ENCODE peak calls at places on chromosomes 11 and 22, in seven cellular contexts. B is activated CD4-positive, alpha-beta T cell treated with anti-CD3 and anti-CD28 coated beads, Interleukin-2, amount 50 U/mL, for 48 hours; L is suprapubic skin; A is M059J; X is GM12865; T is Daoy; P is GM10248. O is an unnamed sample.

GRCh38 chr11:118911113-118911879 is 14.4 kb downstream of the BCL9L start:
- DNase-seq in P (no peak), L (no peak), A (peak; percentile 81), X (no peak), T (peak; percentile 79), B (no peak), O (no peak)

GRCh38 chr11:6353367-6353987 is 33.2 kb upstream of the CAVIN3 start:
- DNase-seq in P (peak; percentile 67), T (peak; percentile 68), L (no peak), X (peak; percentile 74), A (peak; percentile 46), B (peak; percentile 68), O (no peak)

GRCh38 chr11:69641681-69642548 is 959 bp downstream of the CCND1 start:
- DNase-seq in A (no peak), L (peak; percentile 78), T (no peak), B (no peak), X (no peak), P (no peak), O (peak; percentile 71)

GRCh38 chr11:101523634-101524260 is 60.1 kb downstream of the TRPC6 start:
- DNase-seq in A (no peak), L (no peak), X (no peak), P (no peak), T (no peak), B (no peak), O (no peak)

GRCh38 chr22:46770151-46770641 is 7.7 kb downstream of the TBC1D22A start:
- DNase-seq in A (no peak), B (no peak), T (no peak), P (no peak), L (no peak), X (no peak), O (peak; percentile 67)

GRCh38 chr11:1177020-1177770 is 19.4 kb downstream of the MUC5AC start:
- DNase-seq in L (no peak), A (no peak), B (no peak), T (no peak), P (no peak), X (no peak), O (no peak)

GRCh38 chr11:132278801-132279574 is 908.6 kb downstream of the NTM start:
- DNase-seq in B (no peak), T (peak; percentile 39), X (peak; percentile 55), P (peak; percentile 32), L (no peak), A (peak; percentile 34), O (no peak)

GRCh38 chr22:25478111-25478510 is 86.4 kb upstream of the GRK3 start:
- DNase-seq in L (no peak), X (no peak), T (no peak), P (no peak), B (no peak), A (no peak), O (no peak)

GRCh38 chr11:82458147-82458546 is 275.5 kb downstream of the FAM181B start:
- DNase-seq in P (no peak), X (no peak), L (no peak), B (no peak), A (no peak), T (no peak), O (no peak)

GRCh38 chr22:27494821-27495220 is 306.7 kb downstream of the MN1 start:
- DNase-seq in X (no peak), L (no peak), B (no peak), T (no peak), A (no peak), P (no peak), O (no peak)

GRCh38 chr11:112343368-112344039 is 82.8 kb upstream of the PLET1 start:
- DNase-seq in B (no peak), X (no peak), A (no peak), P (no peak), L (no peak), T (no peak), O (no peak)

GRCh38 chr22:40463727-40464126 is 93.3 kb downstream of the SGSM3 start:
- DNase-seq in L (no peak), X (peak; percentile 57), P (peak; percentile 36), B (peak; percentile 36), A (no peak), T (no peak), O (no peak)

GRCh38 chr11:2934057-2934550 is 4.9 kb upstream of the PHLDA2 start:
- DNase-seq in A (no peak), X (no peak), P (no peak), T (no peak), L (no peak), B (no peak), O (no peak)

GRCh38 chr22:17734197-17734596 is 40.1 kb downstream of the BID start:
- DNase-seq in B (peak; percentile 45), X (peak; percentile 30), L (no peak), A (peak; percentile 43), T (peak; percentile 45), P (no peak), O (no peak)

GRCh38 chr11:59267196-59267595 is 54.5 kb upstream of the MPEG1 start:
- DNase-seq in L (no peak), P (peak; percentile 57), B (no peak), A (no peak), X (peak; percentile 85), T (no peak), O (no peak)

GRCh38 chr22:37690901-37691504 is 4.9 kb downstream of the NOL12 start:
- DNase-seq in T (no peak), P (no peak), L (no peak), X (no peak), A (no peak), B (no peak), O (no peak)

GRCh38 chr11:134882671-134883318 is 470.8 kb upstream of the B3GAT1 start:
- DNase-seq in L (no peak), X (no peak), A (no peak), P (no peak), B (no peak), T (no peak), O (peak; percentile 19)

GRCh38 chr22:20637740-20638139 is 130.3 kb downstream of the MED15 start:
- DNase-seq in T (no peak), X (no peak), L (no peak), P (no peak), B (no peak), A (no peak), O (peak; percentile 29)

GRCh38 chr11:37689951-37690350 is 1091.9 kb upstream of the RAG2 start:
- DNase-seq in X (no peak), A (peak; percentile 33), B (no peak), P (no peak), L (no peak), T (no peak), O (no peak)

GRCh38 chr11:128895505-128895904 is 4.3 kb downstream of the KCNJ5 start:
- DNase-seq in P (no peak), T (no peak), X (no peak), B (no peak), A (no peak), L (no peak), O (peak; percentile 72)

GRCh38 chr11:75028321-75029097 is 39.8 kb downstream of the NEU3 start:
- DNase-seq in P (no peak), A (no peak), T (no peak), X (no peak), L (no peak), B (no peak), O (no peak)

GRCh38 chr22:46537946-46538815 is 761 bp upstream of the CELSR1 start:
- DNase-seq in B (no peak), X (no peak), A (peak; percentile 53), L (no peak), P (no peak), T (peak; percentile 53), O (no peak)

GRCh38 chr11:117851091-117851490 is 25.4 kb downstream of the FXYD6 start:
- DNase-seq in T (peak; percentile 31), B (no peak), P (no peak), L (no peak), X (peak; percentile 25), A (no peak), O (peak; percentile 36)

GRCh38 chr11:126134461-126135155 is 71.9 kb upstream of the CDON start:
- DNase-seq in P (no peak), T (no peak), B (no peak), A (no peak), L (no peak), X (no peak), O (no peak)

GRCh38 chr11:16804104-16804947 is 65.9 kb downstream of the C11orf58 start:
- DNase-seq in T (no peak), L (no peak), A (no peak), P (no peak), B (no peak), X (no peak), O (peak; percentile 74)

GRCh38 chr11:83219095-83219494 is 25.6 kb downstream of the ANKRD42 start:
- DNase-seq in A (peak; percentile 25), B (no peak), X (peak; percentile 5), P (no peak), L (no peak), T (peak; percentile 6), O (no peak)

GRCh38 chr11:92662580-92662979 is 306.9 kb upstream of the MTNR1B start:
- DNase-seq in P (no peak), A (no peak), T (no peak), L (no peak), X (no peak), B (no peak), O (no peak)

GRCh38 chr22:32080904-32081303 is 37.8 kb downstream of the SLC5A1 start:
- DNase-seq in X (peak; percentile 61), A (peak; percentile 46), B (peak; percentile 29), L (no peak), T (peak; percentile 55), P (peak; percentile 53), O (no peak)

GRCh38 chr11:23897453-23898289 is 599.2 kb upstream of the LUZP2 start:
- DNase-seq in T (no peak), L (no peak), B (no peak), X (no peak), A (peak; percentile 68), P (no peak), O (no peak)

GRCh38 chr22:11626422-11626773 is 3901.6 kb upstream of the OR11H1 start:
- DNase-seq in A (no peak), X (no peak), L (no peak), B (no peak), T (no peak), P (no peak), O (no peak)

GRCh38 chr11:14422052-14422813 is 63.2 kb upstream of the RRAS2 start:
- DNase-seq in X (no peak), L (peak; percentile 90), T (peak; percentile 98), A (peak; percentile 99), P (no peak), B (no peak), O (peak; percentile 89)

GRCh38 chr11:58573451-58574104 is 2.1 kb downstream of the LPXN start:
- DNase-seq in T (peak; percentile 84), L (peak; percentile 89), P (peak; percentile 27), B (peak; percentile 82), A (peak; percentile 91), X (peak; percentile 81), O (no peak)

GRCh38 chr11:298406-299065 is 790 bp downstream of the IFITM5 start:
- DNase-seq in L (peak; percentile 73), A (no peak), T (no peak), X (no peak), B (no peak), P (no peak), O (peak; percentile 66)

GRCh38 chr11:128757886-128758612 is 64.2 kb downstream of the FLI1 start:
- DNase-seq in X (peak; percentile 95), T (no peak), B (peak; percentile 73), L (no peak), P (peak; percentile 65), A (no peak), O (no peak)

GRCh38 chr22:33405194-33405593 is 347.0 kb upstream of the SYN3 start:
- DNase-seq in L (no peak), A (no peak), B (no peak), P (no peak), T (peak; percentile 27), X (no peak), O (no peak)

GRCh38 chr11:6617315-6617781 is 1.9 kb downstream of the TPP1 start:
- DNase-seq in X (no peak), P (no peak), B (no peak), L (no peak), A (no peak), T (no peak), O (peak; percentile 22)

GRCh38 chr11:134382830-134383229 is 29.2 kb downstream of the B3GAT1 start:
- DNase-seq in A (no peak), X (no peak), L (no peak), B (no peak), T (no peak), P (no peak), O (no peak)

GRCh38 chr11:42764936-42765335 is 546.9 kb upstream of the API5 start:
- DNase-seq in P (no peak), B (no peak), T (no peak), A (no peak), X (no peak), L (no peak), O (no peak)

O was measured in cardiac septum.